ENCODE peak calls at places on chromosomes 7 and 10, in ten cellular contexts. A is activated CD4-positive, alpha-beta memory T cell treated with anti-CD3 and anti-CD28 coated beads for 36 hours; E is breast epithelium; K is tibial nerve; H is stimulated activated CD4-positive, alpha-beta T cell treated with anti-CD3 and anti-CD28 coated beads, Interleukin-12 subunit alpha, Interleukin-12 subunit beta, amount 100 ng/mL, for 4 hours; M is CD4-positive, alpha-beta T cell; W is GOT3; O is T-helper 2 cell; Y is IMR-90; Z is immature natural killer cell. G is an unnamed sample.

GRCh38 chr10:79316671-79317431 is 30.4 kb upstream of the PPIF start:
- DNase-seq in Y (peak), O (no peak), W (no peak), M (no peak), H (no peak), A (peak), E (no peak), K (no peak), Z (no peak), G (no peak)

GRCh38 chr10:73096041-73096451 is 620 bp downstream of the P4HA1 start:
- DNase-seq in M (peak), H (peak), E (peak), A (peak), O (peak), K (peak), W (peak), Y (peak), Z (peak), G (peak)

GRCh38 chr10:116044722-116045374 is 228.2 kb downstream of the GFRA1 start:
- DNase-seq in O (no peak), W (no peak), A (no peak), K (peak), Y (no peak), E (no peak), H (no peak), M (no peak), Z (no peak), G (peak)

GRCh38 chr7:148884049-148884298 is at the start of gene EZH2:
- DNase-seq in A (no peak), Z (no peak), Y (no peak), M (no peak), H (no peak), E (peak), O (peak), W (no peak), K (no peak), G (no peak)

GRCh38 chr10:11435621-11436020 is 175.8 kb downstream of the USP6NL start:
- DNase-seq in Z (no peak), W (no peak), K (no peak), A (no peak), O (no peak), M (no peak), E (no peak), Y (no peak), H (no peak), G (no peak)

GRCh38 chr7:121301441-121302213 is 27.2 kb upstream of the WNT16 start:
- DNase-seq in H (no peak), Y (peak), M (no peak), W (no peak), E (no peak), K (no peak), Z (no peak), O (no peak), A (no peak), G (no peak)

GRCh38 chr10:42755028-42755451 is 27.6 kb upstream of the BMS1 start:
- DNase-seq in M (no peak), H (peak), Y (no peak), O (no peak), E (no peak), W (no peak), Z (no peak), K (no peak), A (no peak), G (no peak)

GRCh38 chr10:28560617-28561016 is 27.7 kb downstream of the WAC start:
- DNase-seq in O (no peak), Z (no peak), Y (no peak), K (no peak), W (no peak), H (no peak), E (no peak), A (no peak), M (no peak), G (no peak)

GRCh38 chr7:150333659-150334058 is 7.8 kb downstream of the RARRES2 start:
- DNase-seq in M (no peak), K (no peak), Y (no peak), A (no peak), H (no peak), W (no peak), O (no peak), E (no peak), Z (no peak), G (no peak)

GRCh38 chr7:35483568-35483967 is 211.4 kb downstream of the HERPUD2 start:
- DNase-seq in Z (no peak), W (no peak), H (no peak), K (no peak), E (no peak), O (no peak), M (no peak), Y (no peak), A (no peak), G (no peak)

GRCh38 chr7:82957521-82957920 is 205.2 kb downstream of the PCLO start:
- DNase-seq in E (no peak), H (no peak), Y (no peak), M (no peak), Z (no peak), A (no peak), W (no peak), K (no peak), O (no peak), G (no peak)

GRCh38 chr10:28367865-28368541 is 65.1 kb upstream of the MPP7 start:
- DNase-seq in M (peak), Y (no peak), W (no peak), O (peak), H (peak), Z (peak), A (peak), K (no peak), E (no peak), G (no peak)

GRCh38 chr7:9961161-9961922 is 1012.3 kb upstream of the PHF14 start:
- DNase-seq in A (no peak), H (no peak), Z (no peak), M (no peak), O (no peak), K (no peak), E (no peak), W (no peak), Y (no peak), G (no peak)

GRCh38 chr7:16592395-16592794 is 53.2 kb downstream of the ANKMY2 start:
- DNase-seq in A (no peak), O (no peak), K (no peak), W (no peak), M (no peak), H (no peak), Y (peak), Z (no peak), E (no peak), G (peak)

GRCh38 chr7:26789481-26790175 is 74.8 kb downstream of the SKAP2 start:
- DNase-seq in A (no peak), H (no peak), E (no peak), K (no peak), O (no peak), W (no peak), Y (no peak), M (no peak), Z (no peak), G (no peak)

GRCh38 chr7:25849361-25850184 is 302.4 kb upstream of the NFE2L3 start:
- DNase-seq in K (peak), H (no peak), M (no peak), Z (no peak), Y (peak), W (peak), O (no peak), A (no peak), E (no peak), G (peak)

GRCh38 chr7:77200542-77200941 is 923 bp upstream of the FGL2 start:
- DNase-seq in O (no peak), Z (no peak), W (no peak), H (no peak), M (no peak), A (no peak), E (no peak), Y (no peak), K (no peak), G (no peak)

GRCh38 chr7:143394777-143395176 is 13.6 kb downstream of the ZYX start:
- DNase-seq in M (no peak), K (no peak), A (no peak), Z (no peak), E (no peak), W (no peak), O (no peak), Y (no peak), H (no peak), G (no peak)

GRCh38 chr10:116170815-116171250 is 102.2 kb downstream of the GFRA1 start:
- DNase-seq in E (no peak), O (no peak), A (no peak), Y (peak), M (no peak), W (no peak), Z (no peak), K (no peak), H (no peak), G (peak)

GRCh38 chr10:132164801-132165278 is 21.9 kb upstream of the DPYSL4 start:
- DNase-seq in M (no peak), H (no peak), Y (no peak), W (no peak), Z (no peak), E (no peak), K (no peak), A (no peak), O (no peak), G (no peak)

GRCh38 chr10:94623572-94623971 is 60.0 kb upstream of the CYP2C18 start:
- DNase-seq in E (no peak), W (no peak), Y (no peak), A (no peak), K (no peak), Z (no peak), M (no peak), H (no peak), O (no peak), G (no peak)

GRCh38 chr7:23276381-23276780 is 22.8 kb upstream of the MALSU1 start:
- DNase-seq in E (no peak), Z (no peak), M (no peak), Y (no peak), H (no peak), K (no peak), A (no peak), O (no peak), W (no peak), G (no peak)

GRCh38 chr7:141348728-141349127 is 202.5 kb upstream of the AGK start:
- DNase-seq in O (no peak), A (no peak), Y (no peak), K (no peak), H (no peak), Z (no peak), M (no peak), E (no peak), W (no peak), G (no peak)

GRCh38 chr10:122163182-122164027 is 107.7 kb upstream of the BTBD16 start:
- DNase-seq in M (no peak), W (no peak), A (no peak), O (no peak), K (no peak), Z (no peak), Y (peak), E (no peak), H (no peak), G (peak)

GRCh38 chr10:77939561-77940001 is 13.0 kb upstream of the DLG5 start:
- DNase-seq in M (no peak), Z (no peak), H (no peak), K (peak), W (no peak), E (peak), O (no peak), A (no peak), Y (peak), G (peak)

GRCh38 chr7:131904750-131905327 is 348.4 kb upstream of the PODXL start:
- DNase-seq in E (no peak), A (no peak), K (no peak), O (no peak), H (no peak), Z (no peak), M (no peak), W (no peak), Y (no peak), G (no peak)

GRCh38 chr7:4650471-4651047 is 31.5 kb upstream of the FOXK1 start:
- DNase-seq in A (no peak), Y (peak), M (no peak), Z (no peak), O (no peak), H (no peak), W (no peak), E (no peak), K (no peak), G (peak)

GRCh38 chr10:8596929-8597472 is 542.5 kb downstream of the GATA3 start:
- DNase-seq in H (no peak), Y (no peak), O (no peak), E (peak), M (no peak), Z (no peak), W (no peak), K (no peak), A (no peak), G (no peak)

GRCh38 chr7:140495514-140496097 is 16.3 kb upstream of the MKRN1 start:
- DNase-seq in M (no peak), A (no peak), K (no peak), H (no peak), E (no peak), Y (no peak), W (no peak), O (no peak), Z (no peak), G (no peak)

GRCh38 chr7:158613481-158613880 is 25.9 kb upstream of the PTPRN2 start:
- DNase-seq in Z (no peak), M (no peak), E (no peak), O (no peak), Y (no peak), H (no peak), A (no peak), K (no peak), W (no peak), G (no peak)

GRCh38 chr10:128095753-128096469 is 30.3 kb downstream of the MKI67 start:
- DNase-seq in Y (no peak), O (no peak), M (no peak), Z (peak), W (no peak), K (no peak), A (peak), H (no peak), E (no peak), G (no peak)

GRCh38 chr7:55019691-55020480 is 1.1 kb downstream of the EGFR start:
- DNase-seq in O (no peak), Z (no peak), M (no peak), W (no peak), H (no peak), K (no peak), E (peak), A (no peak), Y (no peak), G (peak)

GRCh38 chr10:120978589-120979252 is 127.6 kb downstream of the WDR11 start:
- DNase-seq in A (no peak), E (no peak), W (no peak), H (no peak), Y (peak), K (no peak), O (no peak), Z (no peak), M (no peak), G (peak)

GRCh38 chr10:88657901-88658300 is 6.3 kb upstream of the LIPF start:
- DNase-seq in Z (no peak), A (no peak), E (no peak), M (no peak), K (no peak), Y (peak), H (no peak), W (no peak), O (no peak), G (no peak)

G was measured in fibroblast of villous mesenchyme.